ENCODE peak calls at places on chromosomes 4 and X, in nine cellular contexts. L, S, O, E, F, Q, K, Y and W are unnamed samples.

GRCh38 chrX:39757971-39758370 is 339.8 kb downstream of the BCOR start:
- DNase-seq in L (peak), S (no peak), O (no peak), E (no peak), F (no peak), Q (peak), K (no peak), Y (no peak), W (peak)

GRCh38 chr4:163048447-163048846 is 118.2 kb downstream of the NAF1 start:
- DNase-seq in L (peak), S (no peak), O (peak), E (peak), F (peak), Q (peak), K (no peak), Y (peak), W (no peak)

GRCh38 chr4:80017125-80017854 is 55.7 kb downstream of the ANTXR2 start:
- DNase-seq in L (peak), S (peak), O (no peak), E (peak), F (no peak), Q (peak), K (no peak), Y (no peak), W (peak)

GRCh38 chrX:100098660-100099375 is 311.3 kb downstream of the PCDH19 start:
- DNase-seq in L (peak), S (no peak), O (peak), E (no peak), F (no peak), Q (peak), K (no peak), Y (no peak), W (no peak)

GRCh38 chr4:169174247-169174646 is 96.5 kb downstream of the SH3RF1 start:
- DNase-seq in L (no peak), S (no peak), O (no peak), E (no peak), F (no peak), Q (no peak), K (no peak), Y (no peak), W (no peak)

GRCh38 chr4:85747871-85748491 is 273.0 kb downstream of the ARHGAP24 start:
- DNase-seq in L (peak), S (peak), O (peak), E (peak), F (peak), Q (peak), K (peak), Y (peak), W (peak)

GRCh38 chr4:35710343-35710742 is 534.0 kb downstream of the ARAP2 start:
- DNase-seq in L (no peak), S (no peak), O (no peak), E (no peak), F (no peak), Q (no peak), K (no peak), Y (no peak), W (no peak)

GRCh38 chr4:17580969-17581368 is 4.0 kb downstream of the LAP3 start:
- DNase-seq in L (peak), S (no peak), O (no peak), E (no peak), F (no peak), Q (peak), K (no peak), Y (no peak), W (no peak)

DNA sequence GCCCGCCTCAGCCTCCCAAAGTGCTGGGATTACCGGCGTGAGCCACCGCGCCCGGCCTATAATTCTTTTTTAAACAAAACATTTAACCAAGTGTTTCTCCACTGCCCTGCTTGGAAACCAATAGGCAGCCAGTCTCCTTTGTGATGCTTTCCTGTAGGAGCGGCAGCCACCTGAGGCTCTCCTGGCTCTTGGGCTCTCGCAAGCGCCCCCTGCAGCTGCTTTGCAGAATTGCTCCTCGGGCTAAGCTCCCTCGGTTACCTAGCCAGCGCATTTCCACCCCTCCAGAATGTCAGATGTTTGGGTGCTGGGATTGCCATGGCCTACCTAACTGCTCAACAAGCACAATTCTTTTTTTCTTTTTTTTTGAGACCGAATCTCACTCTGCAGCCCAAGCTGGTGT is 7.7 kb downstream of the S100P start:
- DNase-seq in L (no peak), S (no peak), O (peak), E (no peak), F (peak), Q (no peak), K (no peak), Y (peak), W (no peak)
- TF ChIP-seq CTCF in L (peak), S (peak), O (peak), E (peak), F (peak), Q (peak), K (peak), Y (peak), W (peak)

DNA sequence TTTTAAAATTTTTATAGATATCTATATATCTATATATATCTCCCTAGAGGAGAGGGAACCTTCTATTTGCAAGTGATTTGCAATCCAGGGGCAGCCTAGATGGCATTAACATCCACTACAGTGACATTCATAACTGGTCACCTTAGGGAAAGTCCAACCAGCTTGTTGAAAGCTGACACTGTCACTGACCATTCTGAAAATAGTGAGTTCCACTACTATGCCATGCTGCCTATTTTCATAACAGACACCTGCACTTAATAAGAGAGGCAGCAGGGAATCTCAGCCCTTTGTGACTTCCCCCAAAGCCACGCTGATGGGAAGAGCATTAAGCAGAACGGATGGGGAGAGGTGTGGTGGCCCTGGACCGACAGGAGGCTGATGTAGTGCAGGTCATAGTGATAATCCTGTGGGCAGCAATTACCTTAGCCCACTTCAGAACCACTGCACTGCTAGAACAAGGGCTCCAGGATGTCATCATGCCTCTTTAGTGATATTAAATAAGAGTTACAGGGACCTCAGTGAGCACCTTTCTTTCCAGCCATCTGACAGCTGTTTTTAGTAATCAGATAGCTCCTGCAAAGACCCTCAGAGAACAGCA is 51.3 kb downstream of the GPRIN3 start:
- DNase-seq in L (no peak), S (no peak), O (no peak), E (peak), F (no peak), Q (no peak), K (no peak), Y (no peak), W (no peak)
- TF ChIP-seq CTCF in L (no peak), S (no peak), O (no peak), E (no peak), F (no peak), Q (no peak), K (no peak), Y (no peak), W (no peak)

DNA sequence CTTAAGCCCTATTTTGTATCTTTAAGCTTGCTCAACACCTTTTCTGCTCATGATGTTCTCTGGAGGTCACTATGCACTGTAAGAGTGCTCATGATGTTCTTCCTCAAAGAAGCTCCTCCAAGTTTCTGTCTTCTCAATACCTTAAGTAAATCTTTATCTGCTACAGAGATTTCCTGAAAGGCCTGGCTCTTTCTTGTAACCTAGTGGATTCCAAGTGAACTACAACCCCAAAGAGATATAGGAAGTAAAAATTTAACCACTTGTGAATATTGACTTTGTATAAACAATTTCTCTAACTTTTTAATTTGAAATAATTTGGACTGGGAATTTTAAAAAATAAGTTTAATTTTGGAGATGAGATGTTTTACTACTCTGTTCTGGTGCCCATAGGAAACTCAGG is 39.3 kb upstream of the XK start:
- DNase-seq in L (no peak), S (no peak), O (no peak), E (no peak), F (no peak), Q (no peak), K (no peak), Y (no peak), W (no peak)
- TF ChIP-seq CTCF in L (no peak), S (no peak), O (peak), E (no peak), F (no peak), Q (peak), K (peak), Y (no peak), W (peak)

GRCh38 chr4:8284391-8284790 is 14.8 kb downstream of the HTRA3 start:
- DNase-seq in L (no peak), S (no peak), O (no peak), E (no peak), F (no peak), Q (no peak), K (no peak), Y (no peak), W (no peak)

GRCh38 chr4:8283161-8283560 is 13.6 kb downstream of the HTRA3 start:
- DNase-seq in L (no peak), S (no peak), O (no peak), E (no peak), F (no peak), Q (no peak), K (no peak), Y (no peak), W (no peak)

GRCh38 chr4:8282742-8283141 is 13.2 kb downstream of the HTRA3 start:
- DNase-seq in L (no peak), S (no peak), O (no peak), E (no peak), F (no peak), Q (no peak), K (no peak), Y (no peak), W (no peak)

GRCh38 chr4:8282134-8282641 is 12.6 kb downstream of the HTRA3 start:
- DNase-seq in L (no peak), S (no peak), O (no peak), E (no peak), F (no peak), Q (no peak), K (no peak), Y (no peak), W (no peak)

GRCh38 chr4:8283631-8284121 is 14.1 kb downstream of the HTRA3 start:
- DNase-seq in L (no peak), S (no peak), O (no peak), E (no peak), F (peak), Q (no peak), K (no peak), Y (no peak), W (no peak)
- TF ChIP-seq CTCF in L (no peak), S (no peak), O (no peak), E (no peak), F (no peak), Q (no peak), K (no peak), Y (no peak), W (peak)

GRCh38 chrX:133648594-133648993 is 233.3 kb upstream of the GPC4 start:
- DNase-seq in L (no peak), S (no peak), O (no peak), E (no peak), F (no peak), Q (no peak), K (no peak), Y (no peak), W (no peak)

GRCh38 chrX:133652185-133652584 is 236.9 kb upstream of the GPC4 start:
- DNase-seq in L (no peak), S (no peak), O (no peak), E (no peak), F (no peak), Q (no peak), K (no peak), Y (no peak), W (no peak)

GRCh38 chrX:133645977-133646750 is 230.9 kb upstream of the GPC4 start:
- DNase-seq in L (peak), S (no peak), O (no peak), E (no peak), F (no peak), Q (peak), K (no peak), Y (no peak), W (no peak)

GRCh38 chrX:133650262-133650661 is 235.0 kb upstream of the GPC4 start:
- DNase-seq in L (no peak), S (no peak), O (no peak), E (no peak), F (no peak), Q (no peak), K (no peak), Y (no peak), W (no peak)

DNA sequence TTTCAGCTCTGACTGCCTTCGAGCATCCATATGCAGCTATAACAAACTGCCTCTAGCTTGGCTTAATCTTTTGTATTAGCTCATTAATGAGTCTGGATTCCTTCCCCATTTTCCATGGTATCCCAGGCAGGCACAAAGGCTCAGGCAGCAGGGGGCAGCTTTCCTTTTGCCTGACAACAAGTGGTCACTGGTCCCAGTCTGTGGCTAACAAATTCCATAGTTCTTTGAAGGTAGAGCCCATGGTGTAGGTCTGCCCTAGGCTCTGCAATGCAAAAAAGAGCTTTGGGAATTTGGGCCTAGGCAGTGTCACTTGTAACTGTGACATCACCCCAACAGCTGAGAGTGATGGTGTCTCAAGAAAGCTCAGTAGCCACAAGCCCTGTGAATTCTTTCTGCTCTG is 234.4 kb upstream of the GPC4 start:
- DNase-seq in L (no peak), S (no peak), O (no peak), E (no peak), F (peak), Q (no peak), K (no peak), Y (no peak), W (no peak)
- TF ChIP-seq CTCF in L (no peak), S (no peak), O (no peak), E (no peak), F (no peak), Q (no peak), K (no peak), Y (no peak), W (no peak)

DNA sequence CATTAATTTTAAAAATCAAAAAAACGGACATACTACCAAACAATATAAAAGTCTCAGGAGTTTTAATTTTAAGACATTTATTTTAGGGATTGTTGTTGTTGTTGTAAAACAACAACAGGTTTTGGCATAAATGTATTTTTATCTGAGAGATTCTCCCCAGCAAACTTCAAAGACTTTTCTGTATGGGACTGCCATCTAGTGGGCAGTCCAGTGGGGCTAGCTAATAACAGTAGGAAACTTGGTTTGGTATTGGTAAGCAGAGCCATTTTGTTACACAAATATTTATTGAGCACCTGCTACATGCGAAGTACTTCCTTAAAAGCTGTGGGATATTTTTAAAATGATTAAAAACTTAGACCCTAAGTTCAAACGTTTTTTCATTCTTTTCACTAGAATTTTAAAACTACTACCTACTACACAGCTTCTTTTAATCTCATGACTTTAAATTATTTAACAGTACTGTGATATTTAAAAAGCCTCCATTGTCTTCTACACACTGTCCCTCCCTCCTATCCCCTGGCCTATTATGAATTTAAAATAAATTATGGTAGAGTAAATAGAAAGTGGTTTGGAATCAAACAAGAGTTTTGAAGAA is 1028.4 kb upstream of the INTU start:
- DNase-seq in L (peak), S (no peak), O (peak), E (peak), F (peak), Q (peak), K (no peak), Y (peak), W (peak)
- TF ChIP-seq CTCF in L (peak), S (peak), O (peak), E (peak), F (peak), Q (peak), K (peak), Y (peak), W (peak)